ENCODE peak calls at places on chromosome 16, in six cellular contexts. Q, J, T, W, I and Y are unnamed samples.

GRCh38 chr16:4393243-4393606 is 21.6 kb downstream of the VASN start:
- DNase-seq in I (peak), T (no peak), Q (no peak), J (peak), W (no peak), Y (no peak)

GRCh38 chr16:84196727-84197486 is 6.0 kb downstream of the ADAD2 start:
- DNase-seq in Q (no peak), J (no peak), I (no peak), W (no peak), T (no peak), Y (no peak)

GRCh38 chr16:50265260-50265659 is 1.1 kb upstream of the ADCY7 start:
- DNase-seq in W (no peak), I (no peak), T (peak), Q (no peak), J (peak), Y (peak)

GRCh38 chr16:69049146-69049545 is 56.3 kb upstream of the HAS3 start:
- DNase-seq in W (no peak), Q (no peak), J (no peak), I (peak), T (no peak), Y (peak)

GRCh38 chr16:5455110-5455509 is 357.5 kb upstream of the EEF2KMT start:
- DNase-seq in I (no peak), T (no peak), W (no peak), Q (no peak), J (no peak), Y (no peak)

GRCh38 chr16:14042706-14043105 is 28.4 kb upstream of the MRTFB start:
- DNase-seq in T (no peak), I (no peak), W (no peak), Q (no peak), J (no peak), Y (no peak)

GRCh38 chr16:86734559-86735480 is 156.5 kb downstream of the FOXL1 start:
- DNase-seq in I (no peak), T (no peak), J (no peak), W (no peak), Q (no peak), Y (no peak)

GRCh38 chr16:64539811-64540210 is 582.1 kb downstream of the CDH11 start:
- DNase-seq in T (no peak), J (no peak), W (no peak), I (no peak), Q (no peak), Y (no peak)

GRCh38 chr16:49189286-49189685 is 92.4 kb downstream of the CBLN1 start:
- DNase-seq in I (no peak), Q (no peak), W (no peak), T (no peak), J (no peak), Y (peak)

GRCh38 chr16:8675183-8676159 is 1.1 kb downstream of the ABAT start:
- DNase-seq in I (no peak), J (no peak), Q (no peak), T (no peak), W (no peak), Y (peak)

GRCh38 chr16:3945751-3946603 is 65.5 kb upstream of the CREBBP start:
- DNase-seq in I (peak), Q (peak), T (no peak), J (peak), W (no peak), Y (peak)

GRCh38 chr16:77974883-77975282 is 47.5 kb upstream of the CLEC3A start:
- DNase-seq in I (peak), J (no peak), Q (no peak), T (no peak), W (no peak), Y (peak)

GRCh38 chr16:83164816-83165215 is 538.0 kb downstream of the CDH13 start:
- DNase-seq in Q (no peak), I (no peak), J (no peak), W (no peak), T (no peak), Y (no peak)